ENCODE peak calls at places on chromosomes 16 and 17, in five cellular contexts. B, H, E, G and W are unnamed samples.
A peak's percentile ranks its signal among the peaks of the same experiment; 100 is the strongest.

GRCh38 chr16:53973021-53973420 is 269.1 kb downstream of the FTO start:
- DNase-seq in B (no peak), H (no peak), E (no peak), G (no peak), W (no peak)

GRCh38 chr17:82388223-82388921 is 16.8 kb downstream of the UTS2R start:
- DNase-seq in B (peak; percentile 23), H (no peak), E (no peak), G (no peak), W (no peak)

GRCh38 chr17:73148540-73149334 is 16.1 kb upstream of the SSTR2 start:
- DNase-seq in B (no peak), H (no peak), E (no peak), G (no peak), W (no peak)

GRCh38 chr17:31825961-31826691 is 32.9 kb downstream of the COPRS start:
- DNase-seq in B (peak; percentile 26), H (no peak), E (peak; percentile 66), G (peak; percentile 52), W (no peak)

GRCh38 chr17:57995076-57995956 is 7.3 kb upstream of the VEZF1 start:
- DNase-seq in B (peak; percentile 90), H (no peak), E (peak; percentile 61), G (peak; percentile 79), W (peak; percentile 47)

GRCh38 chr16:23316634-23317265 is 14.6 kb downstream of the SCNN1B start:
- DNase-seq in B (no peak), H (no peak), E (no peak), G (no peak), W (no peak)

GRCh38 chr16:73214825-73215481 is 167.0 kb upstream of the ZFHX3 start:
- DNase-seq in B (peak; percentile 96), H (no peak), E (no peak), G (no peak), W (no peak)

GRCh38 chr17:31524926-31525800 is 133.7 kb downstream of the RAB11FIP4 start:
- DNase-seq in B (peak; percentile 96), H (no peak), E (peak; percentile 81), G (peak; percentile 96), W (peak; percentile 68)

GRCh38 chr17:888998-889401 is 90.6 kb downstream of the NXN start:
- DNase-seq in B (no peak), H (peak; percentile 24), E (no peak), G (no peak), W (no peak)

GRCh38 chr16:67101683-67102082 is 8.1 kb upstream of the PHAF1 start:
- DNase-seq in B (peak; percentile 91), H (no peak), E (no peak), G (no peak), W (no peak)

GRCh38 chr16:85395207-85395912 is 217.8 kb upstream of the GSE1 start:
- DNase-seq in B (peak; percentile 99), H (peak; percentile 24), E (peak; percentile 98), G (peak; percentile 61), W (no peak)

GRCh38 chr17:71975331-71975801 is 145.5 kb upstream of the SOX9 start:
- DNase-seq in B (peak; percentile 82), H (no peak), E (peak; percentile 66), G (peak; percentile 47), W (no peak)

GRCh38 chr17:20955437-20956323 is 87.1 kb downstream of the USP22 start:
- DNase-seq in B (peak; percentile 36), H (no peak), E (peak; percentile 77), G (no peak), W (no peak)

GRCh38 chr17:59619313-59620063 is at the start of gene CLTC:
- DNase-seq in B (peak; percentile 99), H (peak; percentile 92), E (peak; percentile 97), G (peak; percentile 96), W (peak; percentile 99)

GRCh38 chr16:73036074-73036826 is 11.7 kb downstream of the ZFHX3 start:
- DNase-seq in B (no peak), H (peak; percentile 75), E (no peak), G (no peak), W (peak; percentile 59)

GRCh38 chr17:36837193-36837592 is 100.1 kb upstream of the LHX1 start:
- DNase-seq in B (no peak), H (no peak), E (no peak), G (no peak), W (no peak)

GRCh38 chr16:79093554-79093967 is 507.0 kb downstream of the MAF start:
- DNase-seq in B (no peak), H (no peak), E (no peak), G (peak; percentile 52), W (peak; percentile 16)

GRCh38 chr16:68372806-68373205 is 62.0 kb downstream of the PRMT7 start:
- DNase-seq in B (no peak), H (no peak), E (no peak), G (no peak), W (no peak)

GRCh38 chr16:75617121-75617520 is 6.0 kb downstream of the ADAT1 start:
- DNase-seq in B (no peak), H (no peak), E (no peak), G (no peak), W (no peak)

GRCh38 chr16:59410451-59410850 is 676.3 kb upstream of the GOT2 start:
- DNase-seq in B (no peak), H (no peak), E (no peak), G (no peak), W (no peak)

GRCh38 chr17:9035249-9035648 is 13.9 kb downstream of the NTN1 start:
- DNase-seq in B (no peak), H (no peak), E (no peak), G (no peak), W (no peak)

GRCh38 chr17:76138234-76138895 is 2.7 kb downstream of the FOXJ1 start:
- DNase-seq in B (no peak), H (no peak), E (no peak), G (no peak), W (no peak)

GRCh38 chr16:10971560-10971961 is 27.2 kb downstream of the CLEC16A start:
- DNase-seq in B (peak; percentile 88), H (no peak), E (peak; percentile 69), G (peak; percentile 76), W (no peak)

GRCh38 chr16:48383877-48384304 is 1.3 kb downstream of the SIAH1 start:
- DNase-seq in B (peak; percentile 49), H (no peak), E (peak; percentile 48), G (no peak), W (peak; percentile 18)

GRCh38 chr17:42512733-42513251 is 23.2 kb upstream of the NAGLU start:
- DNase-seq in B (no peak), H (no peak), E (no peak), G (no peak), W (no peak)

GRCh38 chr16:85206472-85207356 is 94.4 kb upstream of the CIBAR2 start:
- DNase-seq in B (peak; percentile 51), H (no peak), E (no peak), G (peak; percentile 59), W (no peak)

GRCh38 chr17:53792997-53793396 is 29.7 kb upstream of the KIF2B start:
- DNase-seq in B (no peak), H (no peak), E (no peak), G (no peak), W (no peak)

GRCh38 chr17:50935201-50936124 is 69.3 kb upstream of the TOB1 start:
- DNase-seq in B (no peak), H (no peak), E (peak; percentile 95), G (peak; percentile 67), W (no peak)

GRCh38 chr17:19292377-19292711 is 55.2 kb downstream of the EPN2 start:
- DNase-seq in B (no peak), H (no peak), E (no peak), G (no peak), W (no peak)

GRCh38 chr16:85515830-85516397 is 97.2 kb upstream of the GSE1 start:
- DNase-seq in B (peak; percentile 26), H (no peak), E (no peak), G (peak; percentile 61), W (no peak)

GRCh38 chr17:954431-955164 is 25.0 kb downstream of the NXN start:
- DNase-seq in B (no peak), H (no peak), E (no peak), G (no peak), W (no peak)

GRCh38 chr16:50302472-50303005 is 36.2 kb downstream of the ADCY7 start:
- DNase-seq in B (no peak), H (no peak), E (no peak), G (peak; percentile 40), W (no peak)
- H3K4me3 ChIP-seq in B (no peak overlapping the region), H (no peak overlapping the region), E (no peak overlapping the region), G (no peak overlapping the region), W (no peak overlapping the region)

GRCh38 chr16:86566601-86566965 is at the start of gene FOXC2:
- DNase-seq in B (peak; percentile 98), H (no peak), E (peak; percentile 89), G (peak; percentile 77), W (no peak)
- H3K27me3 ChIP-seq in B (peaks cover 20% of the 10 kb centered on the region), H (peaks cover 5% of the 10 kb centered on the region), E (no peaks in the 10 kb centered on the region), G (no peaks in the 10 kb centered on the region), W (peaks cover 3% of the 10 kb centered on the region)

DNA sequence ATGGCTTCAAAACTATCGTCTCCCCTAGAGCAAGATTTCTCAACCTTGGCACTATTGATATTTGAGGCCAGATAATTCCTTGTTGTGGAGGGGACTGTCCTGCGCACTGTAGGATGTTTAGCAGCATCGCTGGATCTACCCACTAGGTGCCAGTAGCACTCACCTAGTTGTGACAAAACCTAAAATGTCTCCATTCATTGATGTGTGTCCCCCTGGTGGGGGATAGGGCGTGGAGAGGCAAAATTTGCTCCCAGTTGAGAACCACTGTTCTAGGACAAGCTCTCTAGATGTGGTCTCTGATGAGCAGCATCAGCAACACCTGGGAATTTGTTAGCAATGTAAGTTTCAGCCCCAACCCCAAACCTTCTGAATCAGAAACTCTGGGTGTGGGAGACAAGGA is 259.0 kb downstream of the XYLT1 start:
- DNase-seq in B (peak; percentile 17), H (no peak), E (no peak), G (no peak), W (no peak)
- H3K4me3 ChIP-seq in B (no peak overlapping the region), H (no peak overlapping the region), E (no peak overlapping the region), G (no peak overlapping the region), W (no peak overlapping the region)

GRCh38 chr17:61408151-61409041 is 8.8 kb downstream of the TBX2 start:
- DNase-seq in B (no peak), H (no peak), E (no peak), G (peak; percentile 44), W (no peak)
- H3K27me3 ChIP-seq in B (no peaks in the 10 kb centered on the region), H (peaks cover 37% of the 10 kb centered on the region), E (no peaks in the 10 kb centered on the region), G (no peaks in the 10 kb centered on the region), W (peaks cover 15% of the 10 kb centered on the region)

GRCh38 chr17:64051153-64051552 is 30.7 kb upstream of the ICAM2 start:
- DNase-seq in B (no peak), H (no peak), E (no peak), G (no peak), W (no peak)
- H3K4me3 ChIP-seq in B (no peak overlapping the region), H (no peak overlapping the region), E (no peak overlapping the region), G (no peak overlapping the region), W (no peak overlapping the region)

GRCh38 chr16:4313563-4314531 is 2.0 kb upstream of the GLIS2 start:
- DNase-seq in B (peak; percentile 52), H (no peak), E (no peak), G (no peak), W (peak; percentile 64)
- H3K27me3 ChIP-seq in B (no peaks in the 10 kb centered on the region), H (no peaks in the 10 kb centered on the region), E (no peaks in the 10 kb centered on the region), G (no peaks in the 10 kb centered on the region), W (peaks cover 8% of the 10 kb centered on the region)

DNA sequence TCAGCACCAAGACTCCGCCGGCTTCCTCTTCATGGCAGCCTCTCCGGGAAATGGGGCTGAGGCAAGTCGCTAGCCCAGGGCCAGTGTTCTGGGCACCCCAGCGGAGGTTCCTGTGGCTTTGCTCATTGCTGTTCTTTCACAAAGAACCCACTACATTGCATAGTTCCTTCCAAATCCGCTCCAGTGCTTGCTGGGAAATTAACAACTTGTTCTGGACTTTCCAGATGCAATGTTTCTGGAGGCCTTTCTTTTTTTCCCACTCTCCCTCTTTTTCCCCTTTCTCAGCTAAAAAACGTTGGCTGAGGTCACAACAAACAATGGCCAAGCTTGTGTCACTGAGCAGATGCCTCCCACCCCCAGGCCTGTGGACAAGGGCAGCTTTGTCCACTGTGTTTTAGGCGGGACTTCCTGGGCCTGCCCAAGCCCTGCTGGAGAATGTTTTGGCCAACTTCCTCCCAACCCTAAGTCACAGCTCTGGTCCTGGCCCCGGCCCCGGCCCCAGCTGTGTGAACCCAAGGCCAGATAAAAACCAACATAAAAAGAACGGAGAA is 131.5 kb upstream of the RCVRN start:
- DNase-seq in B (peak; percentile 40), H (no peak), E (no peak), G (no peak), W (no peak)
- H3K4me3 ChIP-seq in B (no peak overlapping the region), H (no peak overlapping the region), E (no peak overlapping the region), G (no peak overlapping the region), W (no peak overlapping the region)